ENCODE peak calls at places on chromosome 1, in eight cellular contexts. One of them, this sample, is unnamed.

GRCh38 chr1:39642796-39643195 is 3.4 kb upstream of the HEYL start:
- DNase-seq in hepatocyte: no peak
- DNase-seq in stomach: no peak
- DNase-seq in colonic mucosa: no peak
- DNase-seq in osteoblast: peak; percentile 96
- DNase-seq in heart right ventricle: peak; percentile 40
- DNase-seq in sigmoid colon: no peak
- DNase-seq in A549: no peak
- DNase-seq in this sample: no peak

GRCh38 chr1:25996966-25997758 is 701 bp downstream of the PAFAH2 start:
- DNase-seq in A549: no peak
- DNase-seq in heart right ventricle: no peak
- DNase-seq in osteoblast: peak; percentile 77
- DNase-seq in hepatocyte: peak; percentile 74
- DNase-seq in stomach: no peak
- DNase-seq in sigmoid colon: no peak
- DNase-seq in colonic mucosa: peak; percentile 62
- DNase-seq in this sample: peak; percentile 75

GRCh38 chr1:156896490-156897033 is 3.0 kb downstream of the PEAR1 start:
- DNase-seq in sigmoid colon: no peak
- DNase-seq in colonic mucosa: no peak
- DNase-seq in heart right ventricle: no peak
- DNase-seq in osteoblast: peak; percentile 98
- DNase-seq in A549: peak; percentile 96
- DNase-seq in stomach: no peak
- DNase-seq in hepatocyte: peak; percentile 71
- DNase-seq in this sample: peak; percentile 68

GRCh38 chr1:118340928-118341905 is 156.2 kb upstream of the SPAG17 start:
- DNase-seq in stomach: no peak
- DNase-seq in A549: no peak
- DNase-seq in sigmoid colon: no peak
- DNase-seq in colonic mucosa: no peak
- DNase-seq in hepatocyte: no peak
- DNase-seq in osteoblast: no peak
- DNase-seq in heart right ventricle: no peak
- DNase-seq in this sample: no peak

GRCh38 chr1:195851016-195851591 is 757.1 kb downstream of the KCNT2 start:
- DNase-seq in osteoblast: no peak
- DNase-seq in colonic mucosa: no peak
- DNase-seq in stomach: no peak
- DNase-seq in hepatocyte: no peak
- DNase-seq in heart right ventricle: no peak
- DNase-seq in A549: no peak
- DNase-seq in sigmoid colon: no peak
- DNase-seq in this sample: no peak

GRCh38 chr1:35646043-35646442 is 4.7 kb upstream of the PSMB2 start:
- DNase-seq in stomach: no peak
- DNase-seq in colonic mucosa: no peak
- DNase-seq in A549: peak; percentile 31
- DNase-seq in osteoblast: peak; percentile 61
- DNase-seq in heart right ventricle: no peak
- DNase-seq in sigmoid colon: no peak
- DNase-seq in hepatocyte: no peak
- DNase-seq in this sample: no peak

GRCh38 chr1:15441247-15441646 is 3.0 kb downstream of the CTRC start:
- DNase-seq in osteoblast: no peak
- DNase-seq in colonic mucosa: no peak
- DNase-seq in stomach: no peak
- DNase-seq in heart right ventricle: no peak
- DNase-seq in hepatocyte: no peak
- DNase-seq in sigmoid colon: no peak
- DNase-seq in A549: no peak
- DNase-seq in this sample: no peak

GRCh38 chr1:2819429-2819828 is 17.9 kb upstream of the TTC34 start:
- DNase-seq in heart right ventricle: no peak
- DNase-seq in stomach: no peak
- DNase-seq in hepatocyte: no peak
- DNase-seq in sigmoid colon: no peak
- DNase-seq in A549: no peak
- DNase-seq in colonic mucosa: no peak
- DNase-seq in osteoblast: peak; percentile 66
- DNase-seq in this sample: no peak

GRCh38 chr1:36115200-36115669 is 9.8 kb downstream of the COL8A2 start:
- DNase-seq in hepatocyte: peak; percentile 58
- DNase-seq in stomach: peak; percentile 61
- DNase-seq in heart right ventricle: no peak
- DNase-seq in A549: no peak
- DNase-seq in colonic mucosa: peak; percentile 17
- DNase-seq in osteoblast: peak; percentile 96
- DNase-seq in sigmoid colon: no peak
- DNase-seq in this sample: no peak

GRCh38 chr1:26574690-26575349 is 45.3 kb downstream of the RPS6KA1 start:
- DNase-seq in hepatocyte: no peak
- DNase-seq in heart right ventricle: no peak
- DNase-seq in colonic mucosa: no peak
- DNase-seq in osteoblast: peak; percentile 81
- DNase-seq in sigmoid colon: no peak
- DNase-seq in stomach: no peak
- DNase-seq in A549: no peak
- DNase-seq in this sample: no peak

GRCh38 chr1:72000809-72001208 is 281.5 kb downstream of the NEGR1 start:
- DNase-seq in osteoblast: no peak
- DNase-seq in colonic mucosa: no peak
- DNase-seq in hepatocyte: peak; percentile 16
- DNase-seq in sigmoid colon: no peak
- DNase-seq in heart right ventricle: no peak
- DNase-seq in A549: no peak
- DNase-seq in stomach: no peak
- DNase-seq in this sample: peak; percentile 79

GRCh38 chr1:91846007-91846620 is 39.8 kb downstream of the TGFBR3 start:
- DNase-seq in osteoblast: no peak
- DNase-seq in heart right ventricle: peak; percentile 83
- DNase-seq in sigmoid colon: peak; percentile 77
- DNase-seq in stomach: peak; percentile 27
- DNase-seq in hepatocyte: peak; percentile 51
- DNase-seq in colonic mucosa: peak; percentile 81
- DNase-seq in A549: no peak
- DNase-seq in this sample: no peak
- H3K4me3 ChIP-seq in osteoblast: no peak overlapping the region
- H3K4me3 ChIP-seq in heart right ventricle: peak overlapping the region; percentile 11
- H3K4me3 ChIP-seq in sigmoid colon: no peak overlapping the region
- H3K4me3 ChIP-seq in stomach: no peak overlapping the region
- H3K4me3 ChIP-seq in hepatocyte: no peak overlapping the region
- H3K4me3 ChIP-seq in colonic mucosa: no peak overlapping the region
- H3K4me3 ChIP-seq in A549: no peak overlapping the region
- H3K4me3 ChIP-seq in this sample: no peak overlapping the region

GRCh38 chr1:150869683-150870082 is 6.7 kb downstream of the ARNT start:
- DNase-seq in colonic mucosa: no peak
- DNase-seq in stomach: no peak
- DNase-seq in heart right ventricle: no peak
- DNase-seq in A549: no peak
- DNase-seq in osteoblast: no peak
- DNase-seq in hepatocyte: no peak
- DNase-seq in sigmoid colon: no peak
- DNase-seq in this sample: no peak
- TF ChIP-seq CTCF in colonic mucosa: no peak
- TF ChIP-seq CTCF in stomach: no peak
- TF ChIP-seq CTCF in heart right ventricle: no peak
- TF ChIP-seq CTCF in A549: no peak
- TF ChIP-seq CTCF in osteoblast: no peak
- TF ChIP-seq CTCF in hepatocyte: no peak
- TF ChIP-seq CTCF in sigmoid colon: no peak
- TF ChIP-seq CTCF in this sample: no peak

DNA sequence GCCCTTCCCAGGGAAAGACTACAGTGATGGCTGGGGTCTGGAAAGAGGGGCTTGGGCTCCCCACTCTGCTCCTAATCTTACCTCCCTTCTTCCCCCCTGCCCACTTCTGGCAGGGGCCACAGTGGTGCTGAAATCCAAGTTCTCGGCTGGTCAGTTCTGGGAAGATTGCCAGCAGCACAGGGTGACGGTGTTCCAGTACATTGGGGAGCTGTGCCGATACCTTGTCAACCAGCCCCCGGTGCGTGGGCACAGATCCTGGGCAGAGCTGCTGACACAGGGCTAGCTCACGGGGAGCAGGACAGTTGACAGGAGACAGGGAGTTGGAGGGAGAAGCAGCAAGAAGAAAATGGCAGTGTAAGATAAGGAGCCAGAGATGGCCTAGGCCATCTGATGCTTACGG is 2.4 kb downstream of the SLC27A3 start:
- DNase-seq in stomach: peak; percentile 78
- DNase-seq in colonic mucosa: no peak
- DNase-seq in A549: no peak
- DNase-seq in hepatocyte: no peak
- DNase-seq in sigmoid colon: no peak
- DNase-seq in osteoblast: peak; percentile 73
- DNase-seq in heart right ventricle: no peak
- DNase-seq in this sample: no peak
- H3K4me1 ChIP-seq in stomach: peaks cover 87% of the 10 kb centered on the region
- H3K4me1 ChIP-seq in colonic mucosa: no peaks in the 10 kb centered on the region
- H3K4me1 ChIP-seq in A549: peaks cover 5% of the 10 kb centered on the region
- H3K4me1 ChIP-seq in hepatocyte: peaks cover 20% of the 10 kb centered on the region
- H3K4me1 ChIP-seq in sigmoid colon: peaks cover 46% of the 10 kb centered on the region
- H3K4me1 ChIP-seq in osteoblast: peaks cover 23% of the 10 kb centered on the region
- H3K4me1 ChIP-seq in heart right ventricle: peaks cover 78% of the 10 kb centered on the region
- H3K4me1 ChIP-seq in this sample: peaks cover 11% of the 10 kb centered on the region

DNA sequence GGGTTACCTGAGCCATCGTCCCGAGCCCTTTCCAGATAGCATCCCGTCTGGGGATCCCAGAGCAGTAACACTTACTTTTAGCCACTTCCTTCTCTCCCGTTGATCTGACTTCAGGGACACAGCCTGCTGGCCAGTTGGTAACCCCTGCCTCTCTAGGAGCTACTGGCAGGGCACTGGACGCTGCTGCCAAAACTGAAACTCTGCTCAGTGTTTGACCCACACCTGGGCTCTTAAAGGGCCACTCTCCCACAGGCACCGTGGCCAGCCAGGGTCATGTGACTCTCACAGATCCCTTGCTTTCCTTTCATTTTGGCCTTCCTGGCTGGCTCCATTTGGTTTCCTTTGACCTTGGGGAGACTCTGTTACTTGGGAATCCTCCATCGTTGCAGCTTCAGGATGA is at the start of gene PIGR:
- DNase-seq in osteoblast: no peak
- DNase-seq in A549: no peak
- DNase-seq in heart right ventricle: no peak
- DNase-seq in colonic mucosa: peak; percentile 89
- DNase-seq in hepatocyte: no peak
- DNase-seq in stomach: peak; percentile 88
- DNase-seq in sigmoid colon: no peak
- DNase-seq in this sample: no peak
- H3K4me3 ChIP-seq in osteoblast: no peak within 1 kb of the TSS
- H3K4me3 ChIP-seq in A549: no peak within 1 kb of the TSS
- H3K4me3 ChIP-seq in heart right ventricle: no peak within 1 kb of the TSS
- H3K4me3 ChIP-seq in colonic mucosa: peak within 1 kb of the TSS; percentile 61
- H3K4me3 ChIP-seq in hepatocyte: no peak within 1 kb of the TSS
- H3K4me3 ChIP-seq in stomach: peak within 1 kb of the TSS; percentile 47
- H3K4me3 ChIP-seq in sigmoid colon: no peak within 1 kb of the TSS
- H3K4me3 ChIP-seq in this sample: no peak within 1 kb of the TSS

GRCh38 chr1:210416049-210416448 is 87.3 kb downstream of the HHAT start:
- DNase-seq in stomach: no peak
- DNase-seq in sigmoid colon: no peak
- DNase-seq in hepatocyte: no peak
- DNase-seq in heart right ventricle: no peak
- DNase-seq in osteoblast: peak; percentile 52
- DNase-seq in colonic mucosa: no peak
- DNase-seq in A549: no peak
- DNase-seq in this sample: no peak
- TF ChIP-seq CTCF in stomach: no peak
- TF ChIP-seq CTCF in sigmoid colon: no peak
- TF ChIP-seq CTCF in hepatocyte: no peak
- TF ChIP-seq CTCF in heart right ventricle: no peak
- TF ChIP-seq CTCF in osteoblast: no peak
- TF ChIP-seq CTCF in colonic mucosa: no peak
- TF ChIP-seq CTCF in A549: no peak
- TF ChIP-seq CTCF in this sample: no peak

GRCh38 chr1:9197186-9198099 is 37.1 kb upstream of the H6PD start:
- DNase-seq in heart right ventricle: peak; percentile 46
- DNase-seq in A549: no peak
- DNase-seq in sigmoid colon: no peak
- DNase-seq in osteoblast: peak; percentile 87
- DNase-seq in hepatocyte: no peak
- DNase-seq in stomach: no peak
- DNase-seq in colonic mucosa: no peak
- DNase-seq in this sample: no peak

GRCh38 chr1:9195651-9196050 is 38.9 kb upstream of the H6PD start:
- DNase-seq in osteoblast: no peak
- DNase-seq in sigmoid colon: no peak
- DNase-seq in heart right ventricle: no peak
- DNase-seq in colonic mucosa: no peak
- DNase-seq in A549: no peak
- DNase-seq in stomach: no peak
- DNase-seq in hepatocyte: no peak
- DNase-seq in this sample: no peak

GRCh38 chr1:9198538-9199361 is 35.8 kb upstream of the H6PD start:
- DNase-seq in colonic mucosa: no peak
- DNase-seq in hepatocyte: peak; percentile 71
- DNase-seq in osteoblast: peak; percentile 75
- DNase-seq in stomach: no peak
- DNase-seq in sigmoid colon: no peak
- DNase-seq in A549: no peak
- DNase-seq in heart right ventricle: peak; percentile 29
- DNase-seq in this sample: no peak

GRCh38 chr1:9194024-9194423 is 40.5 kb upstream of the H6PD start:
- DNase-seq in stomach: no peak
- DNase-seq in A549: no peak
- DNase-seq in colonic mucosa: no peak
- DNase-seq in hepatocyte: peak; percentile 68
- DNase-seq in sigmoid colon: no peak
- DNase-seq in osteoblast: peak; percentile 75
- DNase-seq in heart right ventricle: no peak
- DNase-seq in this sample: peak; percentile 57

DNA sequence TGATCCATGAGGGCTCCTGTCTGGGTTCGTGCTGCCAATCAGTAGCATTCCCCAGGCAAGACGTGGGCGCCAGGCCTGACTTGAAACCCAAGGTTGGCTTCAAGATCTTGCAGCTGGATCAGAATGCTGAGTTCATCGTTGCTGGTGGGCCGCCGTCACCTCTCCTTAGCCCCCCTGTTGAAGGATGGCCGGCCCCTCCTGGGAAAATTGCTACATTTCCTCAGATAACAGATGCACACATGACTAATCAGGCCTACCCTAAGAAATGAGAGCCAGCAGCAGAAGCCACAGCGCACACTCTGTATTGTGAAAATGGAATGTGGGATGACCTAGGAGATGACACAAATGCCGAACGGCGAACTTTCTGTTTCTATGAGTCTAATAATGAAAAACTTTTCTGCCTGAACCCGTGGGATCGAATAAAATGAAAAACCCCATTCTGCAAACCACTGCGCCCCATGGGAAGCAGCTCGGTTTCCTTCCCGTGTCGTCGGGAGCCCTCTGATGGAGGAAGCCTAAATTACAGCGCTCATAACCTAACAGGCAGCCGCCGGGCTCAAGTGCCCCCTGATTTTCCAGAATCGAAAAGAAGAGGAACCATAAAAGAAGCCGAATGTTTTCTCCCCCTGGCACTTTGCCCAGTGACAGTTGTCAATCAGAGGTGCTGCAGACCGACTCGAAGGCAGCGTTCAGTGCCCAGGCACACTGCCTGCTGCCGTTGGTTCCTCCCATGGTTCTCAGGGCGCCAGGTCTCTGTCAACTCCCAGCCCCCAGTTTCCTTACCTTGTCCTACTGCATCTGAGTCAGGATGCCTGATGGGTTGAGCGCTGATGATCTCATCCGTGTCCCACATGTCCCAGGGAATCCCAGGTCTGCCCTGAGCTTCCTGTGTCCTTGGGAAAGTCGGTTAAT is 38.2 kb upstream of the H6PD start:
- DNase-seq in sigmoid colon: peak; percentile 82
- DNase-seq in osteoblast: peak; percentile 92
- DNase-seq in colonic mucosa: peak; percentile 78
- DNase-seq in A549: peak; percentile 29
- DNase-seq in stomach: peak; percentile 79
- DNase-seq in hepatocyte: peak; percentile 80
- DNase-seq in heart right ventricle: peak; percentile 80
- DNase-seq in this sample: peak; percentile 67
- H3K4me1 ChIP-seq in sigmoid colon: peaks cover 30% of the 10 kb centered on the region
- H3K4me1 ChIP-seq in osteoblast: peaks cover 76% of the 10 kb centered on the region
- H3K4me1 ChIP-seq in colonic mucosa: peaks cover 3% of the 10 kb centered on the region
- H3K4me1 ChIP-seq in A549: peaks cover 29% of the 10 kb centered on the region
- H3K4me1 ChIP-seq in stomach: peaks cover 39% of the 10 kb centered on the region
- H3K4me1 ChIP-seq in hepatocyte: peaks cover 15% of the 10 kb centered on the region
- H3K4me1 ChIP-seq in heart right ventricle: peaks cover 42% of the 10 kb centered on the region
- H3K4me1 ChIP-seq in this sample: peaks cover 7% of the 10 kb centered on the region